ENCODE peak calls at places on chromosome 10, in nine cellular contexts. L, A, N, F, C, X, I, G and P are unnamed samples. For H3K4me1, the result is how much of the 10 kb centered on the place peaks cover.

GRCh38 chr10:90915141-90916075 is 5.5 kb downstream of the ANKRD1 start:
- DNase-seq in L (no peak), A (no peak), N (no peak), F (no peak), C (no peak), X (no peak), I (no peak), G (no peak), P (no peak)

GRCh38 chr10:19702215-19702614 is 114.0 kb upstream of the PLXDC2 start:
- DNase-seq in L (no peak), A (no peak), N (no peak), F (no peak), C (no peak), X (no peak), I (no peak), G (peak), P (no peak)

GRCh38 chr10:16952610-16953009 is 135.4 kb upstream of the RSU1 start:
- DNase-seq in L (no peak), A (no peak), N (no peak), F (no peak), C (no peak), X (no peak), I (no peak), G (no peak), P (no peak)

GRCh38 chr10:91798736-91799579 is 732 bp downstream of the TNKS2 start:
- DNase-seq in L (peak), A (peak), N (peak), F (no peak), C (no peak), X (no peak), I (no peak), G (peak), P (no peak)

GRCh38 chr10:123136221-123136805 is 543 bp downstream of the HMX3 start:
- DNase-seq in L (no peak), A (no peak), N (peak), F (no peak), C (peak), X (no peak), I (no peak), G (no peak), P (no peak)

GRCh38 chr10:132549416-132549815 is 11.8 kb downstream of the INPP5A start:
- DNase-seq in L (peak), A (peak), N (peak), F (no peak), C (no peak), X (no peak), I (no peak), G (no peak), P (no peak)

GRCh38 chr10:99708428-99709010 is 23.4 kb downstream of the COX15 start:
- DNase-seq in L (no peak), A (no peak), N (no peak), F (no peak), C (no peak), X (no peak), I (no peak), G (peak), P (no peak)

GRCh38 chr10:131921191-131921590 is 20.4 kb downstream of the PPP2R2D start:
- DNase-seq in L (peak), A (no peak), N (no peak), F (no peak), C (no peak), X (no peak), I (no peak), G (no peak), P (no peak)

GRCh38 chr10:131891929-131892816 is 8.6 kb upstream of the PPP2R2D start:
- DNase-seq in L (no peak), A (no peak), N (no peak), F (no peak), C (no peak), X (no peak), I (no peak), G (no peak), P (peak)

GRCh38 chr10:115921795-115922194 is 351.2 kb downstream of the GFRA1 start:
- DNase-seq in L (no peak), A (no peak), N (no peak), F (no peak), C (no peak), X (no peak), I (no peak), G (peak), P (no peak)

GRCh38 chr10:15781381-15781960 is 61.7 kb upstream of the ITGA8 start:
- DNase-seq in L (no peak), A (no peak), N (no peak), F (no peak), C (no peak), X (no peak), I (no peak), G (no peak), P (no peak)

GRCh38 chr10:124324451-124324850 is 94.3 kb downstream of the OAT start:
- DNase-seq in L (peak), A (peak), N (peak), F (no peak), C (no peak), X (no peak), I (no peak), G (no peak), P (no peak)

GRCh38 chr10:12350167-12350872 is 973 bp downstream of the CAMK1D start:
- DNase-seq in L (peak), A (peak), N (peak), F (peak), C (no peak), X (no peak), I (peak), G (peak), P (peak)

GRCh38 chr10:93445097-93445960 is 36.8 kb downstream of the MYOF start:
- DNase-seq in L (peak), A (peak), N (peak), F (peak), C (peak), X (peak), I (peak), G (peak), P (peak)

GRCh38 chr10:36759111-36759805 is 366.1 kb upstream of the ANKRD30A start:
- DNase-seq in L (no peak), A (no peak), N (peak), F (no peak), C (no peak), X (no peak), I (no peak), G (peak), P (no peak)

DNA sequence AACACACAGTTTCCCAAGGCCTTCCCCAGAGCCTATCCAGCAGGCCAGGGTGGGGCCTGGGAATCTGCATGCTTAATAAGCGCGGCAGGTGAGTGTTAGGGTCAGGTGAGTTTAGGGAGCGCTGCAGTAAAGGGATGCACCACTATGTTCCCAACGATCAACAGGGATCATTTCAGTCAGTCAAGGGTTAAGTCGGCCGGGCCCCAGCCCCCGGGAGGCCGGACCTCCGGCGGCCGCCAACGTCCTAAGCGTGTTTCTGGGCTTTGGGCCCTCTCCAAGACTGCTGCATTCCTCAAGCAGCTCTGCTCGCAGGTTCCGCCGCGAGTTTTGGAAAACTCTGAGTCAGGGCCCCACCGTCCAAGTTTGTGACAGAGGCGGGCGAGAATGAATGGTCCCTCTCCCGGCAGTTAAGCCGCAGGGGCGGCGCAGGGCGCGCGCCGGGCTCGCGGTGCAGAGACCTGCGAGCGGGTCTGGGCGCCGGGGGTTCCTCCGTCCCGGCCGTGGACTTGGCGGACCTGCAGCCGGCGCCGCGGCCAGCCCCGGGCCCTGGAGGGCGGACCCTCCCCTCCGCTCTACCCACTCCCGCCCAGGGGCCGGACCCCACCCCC is 81.6 kb downstream of the ARHGAP22 start:
- DNase-seq in L (peak), A (peak), N (peak), F (peak), C (peak), X (no peak), I (no peak), G (peak), P (no peak)
- TF ChIP-seq CTCF in L (no peak), A (no peak), N (no peak), F (no peak), C (no peak), X (no peak), I (no peak), G (no peak), P (no peak)

DNA sequence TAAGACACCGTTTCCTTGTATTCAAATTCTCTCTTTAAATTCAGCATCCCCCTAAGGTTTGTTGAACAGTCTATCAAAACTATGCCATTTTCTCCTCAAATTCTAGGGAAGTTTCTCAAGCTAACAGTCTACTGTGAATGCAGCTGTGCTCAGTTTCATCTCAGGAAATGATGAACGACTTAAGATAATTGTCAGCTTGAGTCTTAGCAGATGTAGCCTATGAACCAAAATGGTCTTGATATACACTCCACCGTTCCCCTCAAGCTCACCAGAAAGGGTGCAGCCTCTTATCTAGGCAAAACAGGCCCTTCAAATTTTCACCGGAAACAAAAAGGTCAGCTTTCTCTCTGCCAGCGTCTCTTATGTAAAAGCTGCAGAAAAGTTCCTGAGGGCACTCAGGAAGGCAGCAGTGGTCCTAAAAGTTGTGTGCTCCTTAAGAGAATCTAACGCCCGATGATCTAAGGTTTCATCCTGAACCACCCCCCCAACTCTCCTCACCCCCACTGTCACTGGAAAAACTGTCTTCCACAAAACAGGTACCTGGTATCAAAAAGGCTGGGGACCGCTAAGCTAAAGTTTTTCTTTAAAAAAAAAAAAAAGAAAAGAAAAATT is 2.1 kb downstream of the DNAJC9 start:
- DNase-seq in L (no peak), A (no peak), N (no peak), F (no peak), C (no peak), X (no peak), I (no peak), G (no peak), P (no peak)
- H3K4me3 ChIP-seq in L (no peak), A (no peak), N (peak), F (no peak), C (no peak), X (no peak), I (peak), G (no peak), P (no peak)

GRCh38 chr10:119216137-119216536 is 8.8 kb downstream of the GRK5 start:
- DNase-seq in L (no peak), A (no peak), N (no peak), F (no peak), C (no peak), X (no peak), I (no peak), G (no peak), P (no peak)
- H3K4me1 ChIP-seq in L (under half), A (under half), N (under half), F (half or more), C (under half), X (under half), I (under half), G (under half), P (under half)

DNA sequence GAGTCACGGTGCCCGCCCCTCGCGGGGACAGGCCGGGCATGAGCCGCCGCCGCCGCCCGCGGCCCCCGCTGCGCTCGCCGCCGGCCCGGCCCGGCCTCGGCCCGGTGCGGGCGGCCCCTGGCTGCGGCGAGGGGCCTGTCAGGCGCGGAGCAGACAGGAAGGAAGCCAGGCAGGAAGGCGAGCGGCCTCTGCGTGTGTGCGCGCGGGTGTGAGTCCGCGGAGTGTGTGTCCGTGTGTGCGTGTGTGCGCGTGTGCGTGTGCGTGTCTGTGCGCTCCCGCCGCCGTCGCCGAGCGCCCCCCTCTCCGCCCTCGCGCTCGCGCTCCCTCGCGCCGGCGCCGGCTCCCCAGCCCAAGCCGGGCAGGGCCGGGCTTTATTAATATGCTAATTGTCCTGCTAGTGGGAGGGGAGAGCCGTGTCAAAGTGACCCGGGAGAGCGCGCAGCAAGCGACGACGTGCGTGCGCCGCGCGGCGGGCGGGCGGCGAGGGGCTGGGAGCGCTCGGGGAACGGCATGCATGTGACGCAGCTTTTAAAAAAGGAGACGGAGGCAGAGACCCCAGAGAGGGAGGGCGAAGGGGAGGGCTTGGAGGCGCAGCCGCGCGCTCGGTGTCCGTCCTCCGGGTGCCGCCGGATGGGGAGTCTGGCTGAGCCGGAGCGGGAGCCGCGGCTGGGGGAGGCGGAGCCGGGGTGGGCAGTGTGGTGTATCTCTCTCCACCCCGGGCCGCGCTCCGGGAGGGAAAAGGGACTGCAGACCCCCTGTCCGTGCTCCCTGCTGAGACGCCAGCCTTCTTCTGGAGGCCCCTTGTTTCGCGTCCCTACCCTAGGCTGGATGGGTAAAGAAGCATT is at the start of gene LDB1:
- DNase-seq in L (peak), A (peak), N (peak), F (peak), C (peak), X (no peak), I (peak), G (peak), P (peak)
- TF ChIP-seq CTCF in L (no peak), A (no peak), N (no peak), F (peak), C (no peak), X (peak), I (no peak), G (no peak), P (no peak)